ENCODE peak calls at places on chromosome 4, in nine cellular contexts. F is transverse colon, Z is spleen, O is AG04449, M is thyroid gland, N is PC-3, C is endothelial cell of umbilical vein, D is hepatocyte, R is GM13976. X is an unnamed sample.

GRCh38 chr4:167890226-167890625 is 202.1 kb upstream of the ANXA10 start:
- DNase-seq in M (no peak), F (no peak), O (no peak), C (no peak), Z (no peak), D (no peak), N (no peak), R (no peak), X (no peak)

GRCh38 chr4:2250764-2251072 is 8.8 kb upstream of the HAUS3 start:
- DNase-seq in C (no peak), F (no peak), Z (peak), O (no peak), N (no peak), D (peak), R (no peak), M (no peak), X (no peak)

GRCh38 chr4:128341634-128342033 is 54.0 kb upstream of the PGRMC2 start:
- DNase-seq in F (no peak), C (no peak), M (no peak), D (no peak), O (no peak), Z (no peak), R (no peak), N (no peak), X (no peak)

GRCh38 chr4:174314770-174315169 is 31.1 kb downstream of the CEP44 start:
- DNase-seq in F (no peak), R (no peak), N (peak), Z (no peak), M (no peak), D (peak), O (no peak), C (no peak), X (no peak)

GRCh38 chr4:38119663-38120374 is 159.6 kb downstream of the PTTG2 start:
- DNase-seq in N (peak), O (no peak), M (no peak), C (peak), Z (no peak), D (peak), F (no peak), R (no peak), X (no peak)

GRCh38 chr4:106315476-106315967 is 487 bp downstream of the TBCK start:
- DNase-seq in D (peak), N (peak), O (no peak), M (no peak), Z (no peak), C (no peak), R (no peak), F (no peak), X (no peak)

GRCh38 chr4:162565730-162566129 is 401.9 kb upstream of the FSTL5 start:
- DNase-seq in M (no peak), C (no peak), O (no peak), D (no peak), N (no peak), Z (no peak), R (no peak), F (no peak), X (no peak)

GRCh38 chr4:186725422-186726149 is 1.9 kb upstream of the FAT1 start:
- DNase-seq in C (peak), N (peak), O (no peak), Z (no peak), D (peak), M (peak), F (peak), R (no peak), X (peak)

GRCh38 chr4:53592128-53592527 is 842 bp upstream of the LNX1 start:
- DNase-seq in R (no peak), N (no peak), D (peak), O (no peak), F (peak), M (no peak), Z (no peak), C (peak), X (no peak)

GRCh38 chr4:85879518-85879917 is 404.6 kb downstream of the ARHGAP24 start:
- DNase-seq in C (no peak), Z (no peak), M (no peak), R (no peak), D (no peak), N (no peak), F (no peak), O (no peak), X (no peak)

GRCh38 chr4:140363558-140363957 is 9.9 kb upstream of the SCOC start:
- DNase-seq in M (no peak), F (no peak), C (no peak), O (no peak), R (no peak), D (no peak), N (no peak), Z (no peak), X (no peak)

GRCh38 chr4:7854697-7855370 is 84.8 kb downstream of the AFAP1 start:
- DNase-seq in M (no peak), F (no peak), Z (no peak), O (no peak), D (no peak), N (no peak), R (no peak), C (no peak), X (no peak)

GRCh38 chr4:174119051-174119450 is 164.4 kb downstream of the FBXO8 start:
- DNase-seq in N (peak), D (peak), O (no peak), R (no peak), C (no peak), Z (no peak), F (no peak), M (no peak), X (no peak)

GRCh38 chr4:175246941-175247340 is 328.8 kb downstream of the ADAM29 start:
- DNase-seq in F (no peak), Z (no peak), D (no peak), M (no peak), N (peak), O (no peak), R (no peak), C (no peak), X (no peak)

DNA sequence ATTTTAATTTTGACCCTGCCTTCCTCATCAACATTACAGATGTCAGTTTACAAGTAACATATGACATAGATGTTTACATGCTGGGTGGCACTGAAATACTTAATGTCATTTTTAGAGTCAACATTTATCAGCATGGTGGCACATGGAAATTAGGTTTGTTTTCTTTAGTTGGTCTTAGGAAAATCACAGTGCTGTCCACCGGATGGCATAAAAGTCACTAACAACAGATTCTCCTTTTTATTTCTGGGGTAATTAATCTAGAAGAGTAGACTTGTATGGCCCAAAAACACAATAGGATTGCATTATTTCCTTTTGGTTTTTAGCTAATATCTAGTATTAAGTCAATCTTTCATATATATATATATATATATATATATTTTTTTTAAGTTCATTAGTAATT is 88.6 kb upstream of the HHIP start:
- DNase-seq in Z (no peak), C (peak), D (no peak), R (no peak), F (no peak), M (no peak), N (peak), O (no peak), X (no peak)
- TF ChIP-seq CTCF in Z (no peak), C (no peak), D (no peak), R (no peak), F (no peak), M (no peak), N (peak), O (no peak), X (no peak)

GRCh38 chr4:164648849-164649212 is 105.1 kb upstream of the SMIM31 start:
- DNase-seq in F (no peak), C (no peak), Z (no peak), M (no peak), O (no peak), D (no peak), N (no peak), R (no peak), X (no peak)
- TF ChIP-seq CTCF in F (no peak), C (no peak), Z (no peak), M (no peak), O (no peak), D (no peak), N (peak), R (no peak), X (no peak)

DNA sequence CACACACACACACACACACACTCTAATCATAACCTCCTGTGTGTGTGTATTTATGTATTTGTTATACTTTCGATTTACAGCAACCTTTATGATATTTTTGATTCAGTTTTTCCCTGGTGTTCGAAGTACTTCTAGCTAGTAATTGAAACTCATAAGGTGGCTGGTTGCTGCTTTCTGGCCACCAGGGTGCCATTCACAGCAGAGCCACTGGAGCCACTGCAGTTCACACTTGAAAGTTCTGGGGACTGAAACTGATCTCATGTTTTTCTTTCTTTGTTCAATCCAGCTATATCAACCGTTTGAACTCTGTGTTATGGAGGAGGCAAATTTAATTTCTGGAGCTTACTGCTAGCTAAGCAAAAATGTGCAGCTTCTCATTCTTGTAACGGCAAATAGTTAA is 419.4 kb downstream of the ADGRL3 start:
- DNase-seq in C (no peak), M (no peak), O (no peak), N (peak), R (no peak), D (no peak), F (no peak), Z (no peak), X (no peak)
- TF ChIP-seq CTCF in C (no peak), M (no peak), O (no peak), N (peak), R (no peak), D (peak), F (peak), Z (no peak), X (peak)

DNA sequence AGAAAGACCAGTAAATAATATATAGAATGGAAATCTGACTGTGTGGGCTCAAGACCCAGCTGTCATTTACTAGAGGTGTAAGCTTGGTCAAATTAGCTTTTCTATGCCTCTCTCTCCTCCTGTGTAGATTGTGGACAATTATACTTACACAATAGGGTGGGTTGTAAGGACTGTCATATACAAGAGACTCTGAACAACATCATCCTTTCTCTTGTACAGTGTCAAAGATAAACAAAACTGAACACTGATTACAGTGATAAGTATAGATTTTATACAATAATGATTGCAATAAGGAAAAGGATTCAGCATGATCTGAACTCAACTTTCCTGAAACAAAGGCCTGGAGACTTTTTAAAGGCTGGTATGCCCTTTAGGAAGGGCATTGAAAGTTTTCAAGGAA is 429.2 kb upstream of the HS3ST1 start:
- DNase-seq in D (no peak), M (no peak), C (no peak), R (no peak), Z (no peak), O (no peak), F (no peak), N (no peak), X (no peak)
- TF ChIP-seq CTCF in D (no peak), M (no peak), C (no peak), R (no peak), Z (no peak), O (no peak), F (no peak), N (no peak), X (no peak)

GRCh38 chr4:15149234-15149841 is 147.1 kb downstream of the CPEB2 start:
- DNase-seq in C (no peak), F (no peak), R (peak), M (no peak), D (no peak), Z (no peak), N (peak), O (no peak), X (no peak)

GRCh38 chr4:15150636-15151432 is 148.6 kb downstream of the CPEB2 start:
- DNase-seq in F (no peak), O (no peak), M (peak), R (no peak), C (no peak), D (no peak), N (no peak), Z (no peak), X (no peak)

GRCh38 chr4:15147709-15148651 is 145.7 kb downstream of the CPEB2 start:
- DNase-seq in N (no peak), O (no peak), M (no peak), Z (no peak), D (no peak), C (no peak), R (no peak), F (no peak), X (no peak)

GRCh38 chr4:15153662-15154061 is 151.4 kb downstream of the CPEB2 start:
- DNase-seq in C (no peak), M (no peak), F (no peak), O (no peak), Z (no peak), R (no peak), N (no peak), D (no peak), X (no peak)

DNA sequence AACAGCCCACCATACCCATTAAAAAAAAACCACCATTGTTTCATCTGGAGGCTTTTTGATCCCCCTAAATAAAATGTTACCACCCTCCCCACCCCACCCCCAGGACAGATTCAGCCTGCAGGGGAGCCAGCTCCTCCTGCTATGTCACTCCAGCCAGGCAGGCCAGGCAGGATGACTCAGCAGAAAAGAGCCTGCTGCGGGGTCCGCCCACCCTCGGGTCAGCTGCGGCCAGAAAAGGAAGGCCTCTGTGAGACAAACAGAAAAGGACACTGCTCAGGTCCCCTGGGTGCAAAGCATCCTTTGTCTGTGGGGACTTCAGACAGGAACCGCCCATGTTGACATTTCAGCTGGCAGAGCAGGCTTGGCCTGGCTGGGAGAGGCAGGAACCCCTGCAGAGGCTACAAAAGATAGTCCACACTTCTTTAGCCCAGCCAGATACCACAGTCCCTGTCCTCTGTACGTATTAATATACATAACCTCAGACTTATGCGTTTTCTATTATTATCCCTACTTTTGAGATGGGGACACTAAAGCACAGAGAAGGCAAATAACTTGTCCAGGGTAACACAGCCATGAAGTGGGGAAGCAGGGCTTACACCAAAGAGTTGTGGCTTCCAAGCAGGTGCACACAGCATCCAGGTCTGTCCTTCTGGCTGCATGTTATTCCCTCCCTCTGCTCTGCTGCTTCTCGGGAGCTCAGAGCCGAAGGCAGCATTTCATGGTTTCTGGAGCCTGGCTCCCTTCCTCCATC is 147.7 kb downstream of the CPEB2 start:
- DNase-seq in Z (peak), D (peak), O (no peak), F (peak), R (peak), C (peak), N (peak), M (peak), X (peak)
- TF ChIP-seq CTCF in Z (no peak), D (peak), O (peak), F (no peak), R (no peak), C (no peak), N (no peak), M (no peak), X (no peak)

GRCh38 chr4:118954246-118954645 is 65.6 kb downstream of the SYNPO2 start:
- DNase-seq in F (no peak), O (no peak), R (no peak), Z (no peak), D (no peak), C (peak), M (peak), N (peak), X (no peak)
- TF ChIP-seq CTCF in F (no peak), O (peak), R (no peak), Z (no peak), D (peak), C (no peak), M (peak), N (peak), X (no peak)

GRCh38 chr4:42306221-42307109 is 90.8 kb upstream of the SHISA3 start:
- DNase-seq in M (peak), N (no peak), D (no peak), Z (no peak), C (no peak), R (no peak), O (no peak), F (no peak), X (no peak)

DNA sequence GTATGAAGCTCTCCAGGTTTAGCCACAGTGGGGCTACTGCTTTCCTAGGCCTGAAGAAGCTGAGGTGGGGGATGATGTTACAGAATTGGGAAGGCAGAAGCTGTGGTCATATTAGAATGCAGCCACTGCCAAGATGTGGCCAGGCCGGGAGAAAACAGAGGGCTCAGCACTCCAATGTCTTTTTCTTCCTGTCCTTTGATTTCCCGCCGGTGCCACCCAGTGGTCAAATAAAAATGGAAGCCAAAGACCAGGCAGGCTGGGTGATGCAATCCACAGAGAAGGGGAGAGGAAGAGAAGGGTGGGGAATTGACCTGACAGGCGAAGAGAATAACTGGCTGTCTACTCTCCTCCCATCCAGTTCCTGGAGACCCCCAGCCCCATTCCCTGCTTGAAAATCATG is 94.9 kb upstream of the SHISA3 start:
- DNase-seq in M (peak), O (no peak), N (peak), F (no peak), Z (no peak), R (no peak), C (peak), D (peak), X (peak)
- TF ChIP-seq CTCF in M (peak), O (no peak), N (peak), F (no peak), Z (no peak), R (peak), C (peak), D (peak), X (peak)

DNA sequence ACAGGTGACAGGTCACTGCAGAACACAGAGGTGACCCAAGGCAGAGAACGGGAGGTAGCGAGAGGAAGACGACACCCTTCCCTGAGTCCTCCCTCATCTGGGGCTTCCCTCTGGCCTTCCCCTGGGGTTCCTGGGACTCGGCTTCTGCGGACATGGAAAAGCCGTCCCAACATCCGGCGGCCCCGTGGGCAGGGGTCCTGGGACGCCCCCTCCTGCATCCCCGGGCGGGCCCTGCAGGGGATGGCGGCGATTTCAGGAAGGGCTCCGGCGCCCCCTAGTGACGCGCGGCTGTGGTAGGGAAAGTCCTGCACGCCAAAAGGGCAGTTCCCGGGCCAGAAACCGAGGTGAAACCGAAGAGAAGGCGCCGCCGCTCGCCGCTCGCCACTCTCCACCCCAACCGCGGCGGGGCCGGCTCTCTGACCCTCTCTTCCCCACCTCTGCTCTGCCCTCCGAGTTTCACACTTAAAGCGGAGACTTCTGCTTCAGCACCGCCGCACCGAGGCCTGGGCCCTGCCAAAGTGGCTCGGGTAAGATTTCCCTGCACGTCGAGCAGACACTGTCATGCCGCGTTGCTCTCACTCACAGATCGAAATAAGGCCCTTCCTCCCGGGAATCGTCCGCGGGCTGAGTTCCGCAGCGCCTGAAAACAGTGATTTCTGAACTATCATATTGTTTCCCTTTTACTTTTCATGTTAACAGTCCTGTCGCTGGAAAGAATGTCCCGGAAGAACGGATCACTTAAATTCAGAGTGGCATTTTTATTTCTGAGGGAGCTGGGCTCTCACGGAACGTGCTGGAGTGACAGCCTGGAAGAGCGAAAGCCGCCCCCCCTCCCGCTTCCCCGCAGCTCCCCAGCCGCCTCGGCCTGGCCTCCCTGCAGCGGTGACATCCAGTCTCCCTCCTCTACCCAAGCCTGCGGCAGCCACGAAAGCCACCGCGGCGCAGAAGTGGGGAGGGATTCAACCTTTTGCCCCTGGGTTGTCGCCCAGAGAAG is 110.6 kb downstream of the DCTD start:
- DNase-seq in O (no peak), N (peak), R (peak), C (peak), M (peak), F (peak), Z (peak), D (peak), X (peak)
- TF ChIP-seq CTCF in O (peak), N (peak), R (peak), C (peak), M (peak), F (peak), Z (peak), D (peak), X (peak)